ENCODE peak calls at places on chromosomes 6 and 20, in eight cellular contexts. M is RWPE2, P is trophoblast cell, J is esophagus squamous epithelium, C is left ventricle myocardium inferior, A is Peyer's patch, O is heart left ventricle, I is mesendoderm. R is an unnamed sample.

GRCh38 chr6:18545726-18546125 is 158.6 kb downstream of the RNF144B start:
- DNase-seq in M (no peak), A (no peak), C (no peak), I (no peak), P (no peak), J (no peak), O (no peak), R (no peak)

GRCh38 chr6:145715426-145715825 is 19.9 kb downstream of the EPM2A start:
- DNase-seq in P (no peak), A (no peak), O (no peak), C (no peak), J (no peak), I (no peak), M (no peak), R (no peak)

GRCh38 chr20:4406627-4407026 is 315.1 kb upstream of the PRND start:
- DNase-seq in A (no peak), C (no peak), J (no peak), M (peak; percentile 73), O (no peak), I (no peak), P (peak; percentile 61), R (no peak)

GRCh38 chr6:132199343-132199742 is 201.9 kb downstream of the MOXD1 start:
- DNase-seq in J (no peak), M (no peak), I (no peak), P (no peak), O (no peak), C (no peak), A (no peak), R (no peak)

GRCh38 chr6:3500262-3501001 is 43.6 kb upstream of the SLC22A23 start:
- DNase-seq in J (no peak), C (no peak), A (no peak), M (no peak), P (peak; percentile 35), O (no peak), I (no peak), R (no peak)

GRCh38 chr6:156989159-156989806 is 212.1 kb downstream of the ARID1B start:
- DNase-seq in O (no peak), C (no peak), J (no peak), I (no peak), M (no peak), P (no peak), A (no peak), R (no peak)

GRCh38 chr20:63735859-63736718 is at the start of gene LIME1:
- DNase-seq in A (peak; percentile 83), P (no peak), I (no peak), M (peak; percentile 89), C (no peak), J (no peak), O (no peak), R (peak; percentile 63)

GRCh38 chr6:136783495-136784270 is 8.6 kb downstream of the MAP3K5 start:
- DNase-seq in M (no peak), P (no peak), J (no peak), I (no peak), C (peak; percentile 34), O (peak; percentile 42), A (peak; percentile 70), R (no peak)

GRCh38 chr20:56788041-56788670 is 159.1 kb downstream of the TFAP2C start:
- DNase-seq in J (no peak), A (no peak), C (no peak), M (peak; percentile 97), P (peak; percentile 88), I (peak; percentile 66), O (no peak), R (no peak)

GRCh38 chr6:106870824-106871300 is 103.7 kb downstream of the CD24 start:
- DNase-seq in I (no peak), J (no peak), M (no peak), P (no peak), C (no peak), O (no peak), A (no peak), R (no peak)

GRCh38 chr6:105459049-105459448 is 56.2 kb upstream of the PREP start:
- DNase-seq in P (no peak), M (no peak), O (no peak), J (no peak), I (no peak), C (no peak), A (no peak), R (no peak)

GRCh38 chr6:150196942-150197745 is 54.3 kb downstream of the PPP1R14C start:
- DNase-seq in C (no peak), O (no peak), J (no peak), P (no peak), A (no peak), M (no peak), I (no peak), R (no peak)

GRCh38 chr20:32490942-32491763 is 94.0 kb downstream of the NOL4L start:
- DNase-seq in I (no peak), P (no peak), J (no peak), M (peak; percentile 62), O (peak; percentile 9), C (peak; percentile 8), A (no peak), R (peak; percentile 15)

GRCh38 chr6:54516331-54516730 is 208.1 kb downstream of the TINAG start:
- DNase-seq in J (no peak), O (no peak), P (no peak), A (no peak), I (no peak), M (no peak), C (no peak), R (no peak)

GRCh38 chr6:155187994-155188706 is 75.7 kb upstream of the CLDN20 start:
- DNase-seq in I (no peak), C (no peak), J (no peak), M (no peak), P (no peak), A (no peak), O (no peak), R (no peak)

GRCh38 chr6:3625980-3626533 is 125.5 kb downstream of the PXDC1 start:
- DNase-seq in P (no peak), I (no peak), A (no peak), M (no peak), O (no peak), C (no peak), J (no peak), R (peak; percentile 61)

GRCh38 chr6:43944908-43945777 is 175.1 kb downstream of the VEGFA start:
- DNase-seq in C (no peak), O (no peak), P (peak; percentile 14), A (no peak), J (no peak), M (no peak), I (no peak), R (no peak)

GRCh38 chr6:998551-998950 is 305.6 kb upstream of the EXOC2 start:
- DNase-seq in P (no peak), I (no peak), C (no peak), A (no peak), M (no peak), J (no peak), O (no peak), R (no peak)

GRCh38 chr20:34755367-34755766 is 51.2 kb downstream of the TP53INP2 start:
- DNase-seq in O (no peak), A (no peak), I (no peak), P (no peak), M (no peak), C (no peak), J (no peak), R (no peak)

GRCh38 chr6:158069800-158070195 is 88.1 kb downstream of the SYNJ2 start:
- DNase-seq in M (no peak), C (no peak), O (no peak), I (no peak), A (no peak), P (no peak), J (no peak), R (no peak)
- H3K4me3 ChIP-seq in M (no peak overlapping the region), C (no peak overlapping the region), O (no peak overlapping the region), I (no peak overlapping the region), A (no peak overlapping the region), P (no peak overlapping the region), J (no peak overlapping the region), R (no peak overlapping the region)

GRCh38 chr6:84489598-84489997 is 262.2 kb upstream of the CEP162 start:
- DNase-seq in J (no peak), I (no peak), P (no peak), M (no peak), O (no peak), A (no peak), C (no peak), R (no peak)
- H3K36me3 ChIP-seq in J (no peaks in the 10 kb centered on the region), I (no peaks in the 10 kb centered on the region), P (no peaks in the 10 kb centered on the region), M (no peaks in the 10 kb centered on the region), O (no peaks in the 10 kb centered on the region), A (no peaks in the 10 kb centered on the region), C (no peaks in the 10 kb centered on the region), R (no peaks in the 10 kb centered on the region)

GRCh38 chr20:59301343-59302007 is 1.1 kb downstream of the EDN3 start:
- DNase-seq in O (no peak), M (no peak), J (no peak), A (no peak), C (no peak), I (no peak), P (no peak), R (no peak)

GRCh38 chr20:59297641-59298040 is 2.8 kb upstream of the EDN3 start:
- DNase-seq in A (no peak), I (no peak), O (no peak), M (no peak), J (no peak), C (no peak), P (no peak), R (no peak)

GRCh38 chr20:59295531-59295930 is 4.9 kb upstream of the EDN3 start:
- DNase-seq in J (no peak), C (no peak), M (no peak), A (no peak), I (no peak), O (no peak), P (peak; percentile 14), R (no peak)

GRCh38 chr20:59300341-59301081 is at the start of gene EDN3:
- DNase-seq in O (no peak), C (no peak), J (no peak), I (no peak), A (no peak), M (no peak), P (no peak), R (peak; percentile 83)

DNA sequence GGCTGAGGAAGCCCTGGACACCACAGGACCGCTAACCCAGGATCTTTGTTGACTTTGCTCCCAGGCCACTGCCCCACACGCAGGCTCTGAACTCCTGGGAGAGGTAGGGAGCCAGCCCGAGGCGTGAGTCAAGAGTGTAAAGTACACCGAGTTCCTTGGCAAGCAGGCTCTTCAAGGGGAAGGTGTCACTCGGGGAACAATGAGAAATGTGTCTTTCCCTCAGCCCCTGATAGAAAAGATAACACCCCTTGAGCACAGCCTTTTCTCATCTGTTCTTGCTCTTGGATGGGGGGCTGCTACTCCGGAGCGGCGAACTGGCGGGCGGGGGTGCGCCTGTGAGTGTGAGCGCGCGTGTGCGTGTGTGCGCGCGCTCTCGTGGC is 460 bp upstream of the EDN3 start:
- DNase-seq in P (no peak), C (no peak), A (no peak), M (no peak), J (no peak), O (no peak), I (peak; percentile 42), R (no peak)
- H3K4me3 ChIP-seq in P (no peak overlapping the region), C (peak overlapping the region; percentile 14), A (peak overlapping the region; percentile 28), M (no peak overlapping the region), J (peak overlapping the region; percentile 62), O (no peak overlapping the region), I (no peak overlapping the region), R (peak overlapping the region; percentile 41)

DNA sequence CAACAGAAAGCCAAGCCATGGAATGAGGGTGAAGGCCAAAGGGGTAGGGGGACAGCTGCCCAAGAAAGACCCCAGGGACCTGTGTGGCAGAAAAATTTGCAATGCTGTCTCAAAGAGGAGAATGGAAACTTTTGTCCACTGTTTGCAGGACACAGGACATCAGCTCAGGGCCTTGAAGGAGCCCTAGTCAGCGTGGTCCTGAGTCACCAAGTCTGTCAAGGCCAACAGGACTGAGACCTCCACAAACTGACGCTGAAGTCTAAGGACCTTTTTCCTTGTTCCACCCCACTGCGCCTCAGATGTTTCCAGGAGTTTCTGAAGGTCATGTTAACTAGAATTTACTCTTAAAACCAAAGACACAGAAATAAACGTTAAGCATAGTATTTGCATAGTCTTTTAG is 31.8 kb upstream of the AVP start:
- DNase-seq in C (no peak), I (no peak), O (no peak), A (no peak), P (no peak), M (no peak), J (no peak), R (no peak)
- H3K36me3 ChIP-seq in C (peaks cover 9% of the 10 kb centered on the region), I (no peaks in the 10 kb centered on the region), O (no peaks in the 10 kb centered on the region), A (peaks cover 18% of the 10 kb centered on the region), P (peaks cover 6% of the 10 kb centered on the region), M (peaks cover 5% of the 10 kb centered on the region), J (no peaks in the 10 kb centered on the region), R (no peaks in the 10 kb centered on the region)